ENCODE peak calls at places on chromosomes 3 and 15, in nine cellular contexts. O, T, A, P, X, S, V, J and Z are unnamed samples.

GRCh38 chr3:25906132-25906906 is 116.4 kb downstream of the OXSM start:
- DNase-seq in O (no peak), T (no peak), A (no peak), P (no peak), X (no peak), S (no peak), V (no peak), J (no peak), Z (no peak)

GRCh38 chr15:80832676-80833075 is 53.5 kb downstream of the CEMIP start:
- DNase-seq in O (no peak), T (no peak), A (no peak), P (no peak), X (no peak), S (no peak), V (no peak), J (no peak), Z (no peak)

GRCh38 chr3:12891985-12892839 is 50.8 kb upstream of the RPL32 start:
- DNase-seq in O (peak; percentile 22), T (no peak), A (peak; percentile 78), P (peak; percentile 28), X (no peak), S (peak; percentile 76), V (peak; percentile 51), J (no peak), Z (no peak)

GRCh38 chr3:23612296-23612891 is 193.4 kb upstream of the UBE2E1 start:
- DNase-seq in O (no peak), T (no peak), A (peak; percentile 28), P (no peak), X (no peak), S (no peak), V (no peak), J (peak; percentile 34), Z (no peak)

GRCh38 chr15:77998592-77998991 is 78.9 kb downstream of the TBC1D2B start:
- DNase-seq in O (no peak), T (no peak), A (no peak), P (no peak), X (no peak), S (no peak), V (no peak), J (no peak), Z (no peak)

GRCh38 chr15:41499109-41499851 is 5.6 kb downstream of the ITPKA start:
- DNase-seq in O (no peak), T (no peak), A (no peak), P (no peak), X (no peak), S (no peak), V (no peak), J (no peak), Z (no peak)

GRCh38 chr15:62491642-62492041 is 326.6 kb upstream of the C2CD4B start:
- DNase-seq in O (no peak), T (no peak), A (no peak), P (no peak), X (no peak), S (peak; percentile 59), V (no peak), J (no peak), Z (no peak)

GRCh38 chr3:16102905-16103364 is 71.5 kb upstream of the GALNT15 start:
- DNase-seq in O (no peak), T (no peak), A (no peak), P (no peak), X (peak; percentile 73), S (peak; percentile 72), V (peak; percentile 33), J (no peak), Z (no peak)

GRCh38 chr15:58282060-58282708 is 144.0 kb downstream of the AQP9 start:
- DNase-seq in O (no peak), T (no peak), A (no peak), P (no peak), X (no peak), S (no peak), V (peak; percentile 31), J (no peak), Z (no peak)

GRCh38 chr15:34297059-34297458 is 40.5 kb downstream of the SLC12A6 start:
- DNase-seq in O (no peak), T (no peak), A (no peak), P (no peak), X (peak; percentile 42), S (no peak), V (no peak), J (no peak), Z (no peak)

GRCh38 chr3:24492971-24493551 is 1.6 kb downstream of the THRB start:
- DNase-seq in O (no peak), T (no peak), A (no peak), P (no peak), X (no peak), S (no peak), V (no peak), J (no peak), Z (no peak)

GRCh38 chr3:28940530-28940929 is 340.3 kb upstream of the RBMS3 start:
- DNase-seq in O (no peak), T (peak; percentile 51), A (peak; percentile 59), P (no peak), X (peak; percentile 74), S (peak; percentile 62), V (peak; percentile 89), J (no peak), Z (no peak)

GRCh38 chr3:9168230-9168629 is 81.2 kb downstream of the SRGAP3 start:
- DNase-seq in O (no peak), T (no peak), A (peak; percentile 44), P (no peak), X (no peak), S (no peak), V (no peak), J (no peak), Z (no peak)

GRCh38 chr3:172391592-172392302 is 56.5 kb downstream of the GHSR start:
- DNase-seq in O (no peak), T (no peak), A (no peak), P (no peak), X (no peak), S (no peak), V (no peak), J (no peak), Z (no peak)

GRCh38 chr15:67700023-67700422 is 125.3 kb upstream of the SKOR1 start:
- DNase-seq in O (no peak), T (no peak), A (no peak), P (no peak), X (peak; percentile 15), S (peak; percentile 69), V (no peak), J (no peak), Z (no peak)

GRCh38 chr3:84958495-84959469 is at the start of gene CADM2:
- DNase-seq in O (peak; percentile 84), T (peak; percentile 91), A (peak; percentile 95), P (peak; percentile 88), X (peak; percentile 8), S (peak; percentile 96), V (peak; percentile 53), J (peak; percentile 92), Z (peak; percentile 93)

GRCh38 chr15:77474987-77475385 is 54.3 kb downstream of the HMG20A start:
- DNase-seq in O (no peak), T (no peak), A (no peak), P (no peak), X (no peak), S (no peak), V (no peak), J (no peak), Z (no peak)

GRCh38 chr3:94256888-94257813 is 194.3 kb downstream of the NSUN3 start:
- DNase-seq in O (no peak), T (no peak), A (no peak), P (no peak), X (no peak), S (no peak), V (no peak), J (no peak), Z (no peak)

GRCh38 chr3:57974796-57975388 is 33.3 kb upstream of the FLNB start:
- DNase-seq in O (no peak), T (no peak), A (no peak), P (no peak), X (peak; percentile 92), S (peak; percentile 92), V (peak; percentile 71), J (no peak), Z (no peak)

GRCh38 chr15:66901336-66902100 is 163.9 kb upstream of the SMAD3 start:
- DNase-seq in O (no peak), T (no peak), A (peak; percentile 48), P (no peak), X (no peak), S (peak; percentile 35), V (peak; percentile 41), J (no peak), Z (no peak)

GRCh38 chr15:41124058-41124457 is 8.0 kb upstream of the INO80 start:
- DNase-seq in O (no peak), T (no peak), A (no peak), P (no peak), X (no peak), S (no peak), V (no peak), J (no peak), Z (no peak)

GRCh38 chr3:33826206-33826605 is 27.8 kb downstream of the PDCD6IP start:
- DNase-seq in O (no peak), T (no peak), A (no peak), P (no peak), X (no peak), S (no peak), V (no peak), J (no peak), Z (no peak)

GRCh38 chr3:184907941-184908649 is 96.1 kb downstream of the VPS8 start:
- DNase-seq in O (no peak), T (peak; percentile 66), A (peak; percentile 90), P (no peak), X (no peak), S (no peak), V (no peak), J (peak; percentile 20), Z (no peak)

GRCh38 chr3:169227911-169228310 is 435.6 kb downstream of the MECOM start:
- DNase-seq in O (no peak), T (no peak), A (no peak), P (no peak), X (no peak), S (peak; percentile 48), V (peak; percentile 84), J (peak; percentile 24), Z (no peak)

GRCh38 chr3:16482770-16483531 is 30.5 kb downstream of the RFTN1 start:
- DNase-seq in O (peak; percentile 53), T (no peak), A (no peak), P (no peak), X (no peak), S (no peak), V (no peak), J (peak; percentile 29), Z (peak; percentile 67)

GRCh38 chr15:68277131-68277604 is 377 bp upstream of the FEM1B start:
- DNase-seq in O (peak; percentile 65), T (no peak), A (peak; percentile 72), P (no peak), X (no peak), S (peak; percentile 35), V (no peak), J (no peak), Z (no peak)

GRCh38 chr3:189099031-189099471 is 72.7 kb upstream of the TPRG1 start:
- DNase-seq in O (no peak), T (peak; percentile 87), A (no peak), P (no peak), X (no peak), S (peak; percentile 62), V (no peak), J (peak; percentile 87), Z (peak; percentile 77)

GRCh38 chr15:66097151-66098018 is 156.2 kb downstream of the MEGF11 start:
- DNase-seq in O (no peak), T (peak; percentile 50), A (no peak), P (no peak), X (no peak), S (no peak), V (no peak), J (no peak), Z (no peak)

GRCh38 chr3:129795596-129795995 is 97.9 kb downstream of the TMCC1 start:
- DNase-seq in O (no peak), T (no peak), A (no peak), P (no peak), X (no peak), S (no peak), V (no peak), J (no peak), Z (no peak)

GRCh38 chr3:187519428-187519890 is 150.7 kb downstream of the SST start:
- DNase-seq in O (no peak), T (no peak), A (no peak), P (no peak), X (peak; percentile 38), S (peak; percentile 60), V (no peak), J (no peak), Z (no peak)

GRCh38 chr15:76173317-76173834 is 113.6 kb downstream of the TMEM266 start:
- DNase-seq in O (no peak), T (no peak), A (no peak), P (no peak), X (no peak), S (no peak), V (no peak), J (no peak), Z (no peak)